ENCODE peak calls at places on chromosomes 7 and 10, in six cellular contexts. One of them, this sample, is unnamed.

GRCh38 chr7:86437951-86438450 is 205.7 kb upstream of the GRM3 start:
- DNase-seq in naive thymus-derived CD8-positive, alpha-beta T cell: no peak
- DNase-seq in NCI-H1417 treated with DMSO at 0.1 percent for 48 hours: no peak
- DNase-seq in substantia nigra: no peak
- DNase-seq in endodermal cell: no peak
- DNase-seq in stimulated activated CD8-positive, alpha-beta memory T cell treated with anti-CD3 and anti-CD28 coated beads, Interleukin-12 subunit alpha, Interleukin-12 subunit beta, amount 100 ng/mL, for 1 hour: no peak
- DNase-seq in this sample: no peak

GRCh38 chr7:127290801-127291361 is 38.1 kb upstream of the GRM8 start:
- DNase-seq in substantia nigra: no peak
- DNase-seq in naive thymus-derived CD8-positive, alpha-beta T cell: no peak
- DNase-seq in endodermal cell: no peak
- DNase-seq in stimulated activated CD8-positive, alpha-beta memory T cell treated with anti-CD3 and anti-CD28 coated beads, Interleukin-12 subunit alpha, Interleukin-12 subunit beta, amount 100 ng/mL, for 1 hour: no peak
- DNase-seq in NCI-H1417 treated with DMSO at 0.1 percent for 48 hours: no peak
- DNase-seq in this sample: no peak

GRCh38 chr10:110508389-110508788 is 10.7 kb downstream of the DUSP5 start:
- DNase-seq in stimulated activated CD8-positive, alpha-beta memory T cell treated with anti-CD3 and anti-CD28 coated beads, Interleukin-12 subunit alpha, Interleukin-12 subunit beta, amount 100 ng/mL, for 1 hour: no peak
- DNase-seq in naive thymus-derived CD8-positive, alpha-beta T cell: no peak
- DNase-seq in substantia nigra: no peak
- DNase-seq in endodermal cell: no peak
- DNase-seq in NCI-H1417 treated with DMSO at 0.1 percent for 48 hours: no peak
- DNase-seq in this sample: no peak

GRCh38 chr10:137031-137430 is 1.8 kb downstream of the ZMYND11 start:
- DNase-seq in substantia nigra: no peak
- DNase-seq in NCI-H1417 treated with DMSO at 0.1 percent for 48 hours: no peak
- DNase-seq in naive thymus-derived CD8-positive, alpha-beta T cell: no peak
- DNase-seq in endodermal cell: peak; percentile 82
- DNase-seq in stimulated activated CD8-positive, alpha-beta memory T cell treated with anti-CD3 and anti-CD28 coated beads, Interleukin-12 subunit alpha, Interleukin-12 subunit beta, amount 100 ng/mL, for 1 hour: no peak
- DNase-seq in this sample: no peak

GRCh38 chr7:99384523-99384922 is 10.0 kb downstream of the ARPC1B start:
- DNase-seq in stimulated activated CD8-positive, alpha-beta memory T cell treated with anti-CD3 and anti-CD28 coated beads, Interleukin-12 subunit alpha, Interleukin-12 subunit beta, amount 100 ng/mL, for 1 hour: no peak
- DNase-seq in NCI-H1417 treated with DMSO at 0.1 percent for 48 hours: no peak
- DNase-seq in naive thymus-derived CD8-positive, alpha-beta T cell: no peak
- DNase-seq in substantia nigra: no peak
- DNase-seq in endodermal cell: no peak
- DNase-seq in this sample: no peak

GRCh38 chr7:55191161-55191925 is 172.5 kb downstream of the EGFR start:
- DNase-seq in substantia nigra: no peak
- DNase-seq in endodermal cell: no peak
- DNase-seq in NCI-H1417 treated with DMSO at 0.1 percent for 48 hours: no peak
- DNase-seq in stimulated activated CD8-positive, alpha-beta memory T cell treated with anti-CD3 and anti-CD28 coated beads, Interleukin-12 subunit alpha, Interleukin-12 subunit beta, amount 100 ng/mL, for 1 hour: no peak
- DNase-seq in naive thymus-derived CD8-positive, alpha-beta T cell: no peak
- DNase-seq in this sample: no peak

GRCh38 chr7:50791921-50792341 is 9.2 kb upstream of the GRB10 start:
- DNase-seq in naive thymus-derived CD8-positive, alpha-beta T cell: no peak
- DNase-seq in substantia nigra: no peak
- DNase-seq in stimulated activated CD8-positive, alpha-beta memory T cell treated with anti-CD3 and anti-CD28 coated beads, Interleukin-12 subunit alpha, Interleukin-12 subunit beta, amount 100 ng/mL, for 1 hour: no peak
- DNase-seq in endodermal cell: peak; percentile 53
- DNase-seq in NCI-H1417 treated with DMSO at 0.1 percent for 48 hours: no peak
- DNase-seq in this sample: no peak

GRCh38 chr7:131722371-131722770 is 165.9 kb upstream of the PODXL start:
- DNase-seq in naive thymus-derived CD8-positive, alpha-beta T cell: no peak
- DNase-seq in substantia nigra: no peak
- DNase-seq in endodermal cell: no peak
- DNase-seq in stimulated activated CD8-positive, alpha-beta memory T cell treated with anti-CD3 and anti-CD28 coated beads, Interleukin-12 subunit alpha, Interleukin-12 subunit beta, amount 100 ng/mL, for 1 hour: no peak
- DNase-seq in NCI-H1417 treated with DMSO at 0.1 percent for 48 hours: no peak
- DNase-seq in this sample: no peak

GRCh38 chr7:98286093-98286525 is 4.6 kb downstream of the BRI3 start:
- DNase-seq in NCI-H1417 treated with DMSO at 0.1 percent for 48 hours: no peak
- DNase-seq in naive thymus-derived CD8-positive, alpha-beta T cell: no peak
- DNase-seq in substantia nigra: no peak
- DNase-seq in endodermal cell: no peak
- DNase-seq in stimulated activated CD8-positive, alpha-beta memory T cell treated with anti-CD3 and anti-CD28 coated beads, Interleukin-12 subunit alpha, Interleukin-12 subunit beta, amount 100 ng/mL, for 1 hour: no peak
- DNase-seq in this sample: no peak

GRCh38 chr10:131803863-131804425 is 96.9 kb upstream of the PPP2R2D start:
- DNase-seq in endodermal cell: peak; percentile 32
- DNase-seq in NCI-H1417 treated with DMSO at 0.1 percent for 48 hours: no peak
- DNase-seq in naive thymus-derived CD8-positive, alpha-beta T cell: no peak
- DNase-seq in stimulated activated CD8-positive, alpha-beta memory T cell treated with anti-CD3 and anti-CD28 coated beads, Interleukin-12 subunit alpha, Interleukin-12 subunit beta, amount 100 ng/mL, for 1 hour: no peak
- DNase-seq in substantia nigra: no peak
- DNase-seq in this sample: no peak

GRCh38 chr7:111090834-111091233 is at the start of gene LRRN3:
- DNase-seq in endodermal cell: peak; percentile 58
- DNase-seq in naive thymus-derived CD8-positive, alpha-beta T cell: peak; percentile 12
- DNase-seq in substantia nigra: no peak
- DNase-seq in stimulated activated CD8-positive, alpha-beta memory T cell treated with anti-CD3 and anti-CD28 coated beads, Interleukin-12 subunit alpha, Interleukin-12 subunit beta, amount 100 ng/mL, for 1 hour: no peak
- DNase-seq in NCI-H1417 treated with DMSO at 0.1 percent for 48 hours: peak; percentile 80
- DNase-seq in this sample: no peak

GRCh38 chr7:98174334-98175259 is 36.6 kb upstream of the BHLHA15 start:
- DNase-seq in endodermal cell: no peak
- DNase-seq in stimulated activated CD8-positive, alpha-beta memory T cell treated with anti-CD3 and anti-CD28 coated beads, Interleukin-12 subunit alpha, Interleukin-12 subunit beta, amount 100 ng/mL, for 1 hour: no peak
- DNase-seq in substantia nigra: no peak
- DNase-seq in NCI-H1417 treated with DMSO at 0.1 percent for 48 hours: no peak
- DNase-seq in naive thymus-derived CD8-positive, alpha-beta T cell: no peak
- DNase-seq in this sample: no peak

GRCh38 chr10:113820507-113820906 is 33.4 kb downstream of the DCLRE1A start:
- DNase-seq in substantia nigra: no peak
- DNase-seq in endodermal cell: peak; percentile 82
- DNase-seq in stimulated activated CD8-positive, alpha-beta memory T cell treated with anti-CD3 and anti-CD28 coated beads, Interleukin-12 subunit alpha, Interleukin-12 subunit beta, amount 100 ng/mL, for 1 hour: no peak
- DNase-seq in naive thymus-derived CD8-positive, alpha-beta T cell: no peak
- DNase-seq in NCI-H1417 treated with DMSO at 0.1 percent for 48 hours: no peak
- DNase-seq in this sample: no peak

This sample was measured in NCI-H774.